ENCODE peak calls at places on chromosomes 5 and 9, in nine cellular contexts. W is stimulated activated naive CD8-positive, alpha-beta T cell treated with anti-CD3 and anti-CD28 coated beads, Interleukin-15, Interleukin-2, amounts not matched to agents 100 U/mL and 50 U/mL, for 24 hours; E is RWPE1; M is IMR-90; I is stimulated activated CD8-positive, alpha-beta memory T cell treated with anti-CD3 and anti-CD28 coated beads, Interleukin-4, amount 100 ng/mL, for 4 hours; L is amniotic stem cell; Y is stimulated activated CD4-positive, alpha-beta T cell treated with anti-CD3 and anti-CD28 coated beads, Interleukin-1b, Interleukin-23, amount 100 ng/mL, for 24 hours; S is fibroblast of pulmonary artery; P is AG09309. O is an unnamed sample.

GRCh38 chr9:116403171-116403570 is 249.6 kb downstream of the PAPPA start:
- DNase-seq in Y (no peak), E (no peak), L (no peak), M (no peak), I (no peak), P (no peak), S (no peak), W (no peak), O (no peak)

GRCh38 chr9:69279730-69280127 is 45.3 kb upstream of the ENTREP1 start:
- DNase-seq in P (no peak), W (no peak), M (no peak), S (no peak), E (no peak), I (no peak), L (no peak), Y (no peak), O (no peak)

GRCh38 chr5:157347301-157348048 is 81.6 kb downstream of the CYFIP2 start:
- DNase-seq in S (no peak), Y (no peak), M (no peak), P (no peak), I (no peak), L (no peak), E (no peak), W (no peak), O (no peak)

GRCh38 chr5:64869419-64869818 is 100.7 kb downstream of the CWC27 start:
- DNase-seq in L (peak; percentile 29), E (peak; percentile 46), P (peak; percentile 28), Y (no peak), M (peak; percentile 88), I (no peak), S (peak; percentile 56), W (no peak), O (no peak)

GRCh38 chr9:98971168-98971914 is 27.6 kb downstream of the COL15A1 start:
- DNase-seq in S (peak; percentile 57), W (no peak), I (no peak), L (peak; percentile 20), M (peak; percentile 91), E (peak; percentile 45), Y (no peak), P (no peak), O (no peak)

GRCh38 chr9:36995927-36996471 is 38.1 kb downstream of the PAX5 start:
- DNase-seq in E (peak; percentile 50), L (no peak), S (peak; percentile 73), P (no peak), M (peak; percentile 53), Y (peak; percentile 34), W (peak; percentile 68), I (no peak), O (peak; percentile 68)

GRCh38 chr5:135811007-135811406 is 23.5 kb upstream of the SLC25A48 start:
- DNase-seq in W (no peak), L (no peak), S (no peak), P (no peak), E (no peak), Y (no peak), I (no peak), M (no peak), O (no peak)

GRCh38 chr9:88641471-88642240 is 106.7 kb downstream of the NXNL2 start:
- DNase-seq in I (no peak), Y (no peak), W (no peak), P (no peak), M (peak; percentile 53), L (no peak), E (no peak), S (no peak), O (no peak)

GRCh38 chr9:33468215-33468730 is 5.5 kb downstream of the NOL6 start:
- DNase-seq in I (no peak), W (no peak), L (no peak), Y (no peak), E (no peak), P (no peak), M (no peak), S (no peak), O (no peak)

GRCh38 chr5:13658761-13659160 is 285.7 kb downstream of the DNAH5 start:
- DNase-seq in Y (no peak), P (no peak), M (no peak), L (no peak), I (no peak), W (no peak), E (peak; percentile 63), S (no peak), O (no peak)

GRCh38 chr9:89381308-89381609 is 63.0 kb downstream of the SECISBP2 start:
- DNase-seq in S (no peak), M (no peak), P (no peak), W (no peak), L (no peak), E (no peak), Y (no peak), I (no peak), O (no peak)

GRCh38 chr9:125768803-125769202 is 21.6 kb downstream of the PBX3 start:
- DNase-seq in P (no peak), M (no peak), L (no peak), I (no peak), Y (no peak), E (no peak), W (no peak), S (no peak), O (no peak)

GRCh38 chr9:124517600-124517999 is 10.4 kb upstream of the NR5A1 start:
- DNase-seq in S (no peak), M (no peak), W (no peak), I (no peak), P (no peak), L (no peak), E (no peak), Y (no peak), O (no peak)

GRCh38 chr5:674630-675011 is 18.5 kb downstream of the TPPP start:
- DNase-seq in I (no peak), W (no peak), Y (no peak), L (no peak), P (no peak), S (no peak), M (no peak), E (no peak), O (no peak)

GRCh38 chr5:120139039-120139438 is 325.1 kb upstream of the PRR16 start:
- DNase-seq in E (peak; percentile 86), P (peak; percentile 93), M (peak; percentile 99), L (peak; percentile 65), Y (no peak), S (peak; percentile 99), W (no peak), I (no peak), O (no peak)

GRCh38 chr5:166127766-166128565 is 2163.5 kb upstream of the WWC1 start:
- DNase-seq in E (no peak), L (no peak), I (no peak), W (no peak), M (no peak), Y (no peak), P (no peak), S (no peak), O (no peak)

GRCh38 chr5:120615967-120616645 is 152.0 kb downstream of the PRR16 start:
- DNase-seq in I (no peak), W (no peak), S (peak; percentile 73), Y (no peak), E (peak; percentile 69), P (no peak), M (peak; percentile 93), L (peak; percentile 58), O (no peak)

GRCh38 chr9:133845659-133845947 is 107.5 kb upstream of the SARDH start:
- DNase-seq in S (no peak), I (no peak), P (no peak), W (no peak), E (no peak), Y (no peak), M (no peak), L (no peak), O (no peak)

GRCh38 chr9:81860581-81860980 is 67.6 kb upstream of the SPATA31D4 start:
- DNase-seq in M (no peak), S (no peak), P (no peak), L (no peak), W (no peak), Y (no peak), I (no peak), E (no peak), O (no peak)

GRCh38 chr9:70011366-70011765 is 32.3 kb upstream of the MAMDC2 start:
- DNase-seq in Y (no peak), P (no peak), L (no peak), S (no peak), I (no peak), W (no peak), E (no peak), M (peak; percentile 37), O (no peak)

GRCh38 chr5:21774791-21775190 is 1078.4 kb downstream of the CDH12 start:
- DNase-seq in E (peak; percentile 82), M (peak; percentile 78), W (no peak), S (peak; percentile 4), L (no peak), Y (no peak), I (no peak), P (no peak), O (no peak)

GRCh38 chr5:131814990-131815389 is 18.2 kb upstream of the FNIP1 start:
- DNase-seq in P (no peak), S (peak; percentile 92), M (peak; percentile 91), W (no peak), I (no peak), E (peak; percentile 78), L (peak; percentile 27), Y (no peak), O (no peak)

GRCh38 chr9:85715587-85715986 is 26.2 kb downstream of the AGTPBP1 start:
- DNase-seq in S (no peak), M (no peak), I (no peak), L (no peak), P (no peak), Y (no peak), E (no peak), W (no peak), O (no peak)

O was measured in H1.